ENCODE peak calls at places on chromosomes 6 and 20, in eight cellular contexts. D is uterus, V is HCT116, A is neural crest cell, J is cardiac fibroblast, K is HTR-8/SVneo, F is dorsolateral prefrontal cortex, M is SW 1271. U is an unnamed sample.

GRCh38 chr6:65059568-65059967 is 647.5 kb downstream of the EYS start:
- DNase-seq in A (no peak), K (no peak), J (no peak), F (no peak), V (no peak), D (no peak), M (no peak), U (no peak)

GRCh38 chr20:39849664-39850063 is 839.4 kb downstream of the MAFB start:
- DNase-seq in M (no peak), K (peak; percentile 45), D (peak; percentile 82), J (peak; percentile 95), V (no peak), A (no peak), F (peak; percentile 48), U (peak; percentile 85)

GRCh38 chr6:125587624-125588023 is 161.8 kb upstream of the HEY2 start:
- DNase-seq in F (no peak), A (no peak), K (no peak), J (no peak), M (no peak), V (no peak), D (no peak), U (no peak)

GRCh38 chr6:11242709-11243108 is 10.2 kb upstream of the NEDD9 start:
- DNase-seq in J (no peak), A (no peak), V (no peak), D (no peak), K (no peak), M (no peak), F (no peak), U (no peak)

GRCh38 chr20:10853176-10853575 is 179.4 kb upstream of the JAG1 start:
- DNase-seq in K (no peak), D (no peak), V (no peak), J (no peak), M (no peak), F (no peak), A (no peak), U (no peak)

GRCh38 chr6:100458841-100459154 is 5.9 kb downstream of the SIM1 start:
- DNase-seq in D (no peak), M (no peak), F (no peak), A (no peak), K (no peak), V (no peak), J (no peak), U (no peak)

GRCh38 chr6:30683137-30683979 is 3.1 kb downstream of the PPP1R18 start:
- DNase-seq in D (peak; percentile 43), J (peak; percentile 25), K (no peak), V (no peak), M (no peak), A (no peak), F (no peak), U (no peak)

GRCh38 chr6:32244270-32244669 is 20.4 kb upstream of the NOTCH4 start:
- DNase-seq in V (no peak), J (peak; percentile 37), A (no peak), D (peak; percentile 81), M (no peak), F (no peak), K (no peak), U (no peak)

GRCh38 chr6:16802071-16802470 is 40.8 kb upstream of the ATXN1 start:
- DNase-seq in D (no peak), A (no peak), K (no peak), J (peak; percentile 69), F (no peak), M (no peak), V (no peak), U (peak; percentile 47)

GRCh38 chr6:88166901-88167624 is 916 bp upstream of the CNR1 start:
- DNase-seq in K (no peak), J (no peak), D (no peak), F (no peak), V (no peak), A (peak; percentile 16), M (no peak), U (no peak)

GRCh38 chr6:146785001-146785585 is 186.3 kb downstream of the ADGB start:
- DNase-seq in A (peak; percentile 13), J (peak; percentile 52), V (peak; percentile 56), K (peak; percentile 14), M (peak; percentile 7), F (no peak), D (no peak), U (no peak)

GRCh38 chr6:129671442-129672344 is 38.3 kb downstream of the ARHGAP18 start:
- DNase-seq in A (no peak), K (no peak), D (no peak), J (no peak), M (peak; percentile 19), F (no peak), V (no peak), U (no peak)

GRCh38 chr6:14454467-14454763 is 336.8 kb downstream of the CD83 start:
- DNase-seq in K (no peak), J (no peak), D (no peak), F (no peak), A (no peak), V (no peak), M (no peak), U (no peak)

GRCh38 chr6:43644940-43645612 is at the start of gene RSPH9:
- DNase-seq in D (peak; percentile 77), A (peak; percentile 67), K (no peak), J (peak; percentile 66), V (no peak), M (no peak), F (no peak), U (peak; percentile 48)

GRCh38 chr20:47146703-47147102 is 209.8 kb downstream of the ZMYND8 start:
- DNase-seq in J (peak; percentile 50), K (peak; percentile 92), V (no peak), M (no peak), D (no peak), F (no peak), A (no peak), U (peak; percentile 45)

GRCh38 chr6:45458672-45459071 is 80.9 kb upstream of the SUPT3H start:
- DNase-seq in M (no peak), V (no peak), D (no peak), K (no peak), F (no peak), J (no peak), A (no peak), U (no peak)

GRCh38 chr6:21384211-21384610 is 209.3 kb upstream of the SOX4 start:
- DNase-seq in K (peak; percentile 25), J (no peak), F (no peak), A (no peak), D (no peak), M (no peak), V (no peak), U (no peak)

GRCh38 chr20:17533396-17533795 is 2.2 kb upstream of the BFSP1 start:
- DNase-seq in J (peak; percentile 68), F (no peak), V (peak; percentile 51), D (no peak), A (peak; percentile 6), K (peak; percentile 73), M (no peak), U (peak; percentile 24)

GRCh38 chr20:51417745-51418529 is 124.6 kb downstream of the NFATC2 start:
- DNase-seq in K (no peak), V (no peak), F (no peak), M (no peak), D (no peak), A (no peak), J (no peak), U (no peak)

GRCh38 chr6:56643379-56644089 is 845 bp upstream of the DST start:
- DNase-seq in K (no peak), V (no peak), J (no peak), M (no peak), D (no peak), F (no peak), A (no peak), U (no peak)

GRCh38 chr20:2237059-2237458 is 58.7 kb upstream of the TGM3 start:
- DNase-seq in J (peak; percentile 95), V (no peak), K (peak; percentile 72), A (no peak), F (peak; percentile 33), D (no peak), M (no peak), U (peak; percentile 99)

GRCh38 chr20:53926428-53927028 is 143.9 kb downstream of the BCAS1 start:
- DNase-seq in D (no peak), V (no peak), J (peak; percentile 94), F (no peak), K (peak; percentile 97), M (peak; percentile 74), A (no peak), U (peak; percentile 90)

GRCh38 chr6:39357998-39358686 is 35.6 kb upstream of the KCNK16 start:
- DNase-seq in K (no peak), F (no peak), J (peak; percentile 82), D (no peak), V (no peak), M (no peak), A (no peak), U (peak; percentile 62)

GRCh38 chr20:24587384-24588046 is 118.1 kb downstream of the SYNDIG1 start:
- DNase-seq in V (no peak), A (no peak), K (no peak), M (no peak), F (peak; percentile 41), J (no peak), D (no peak), U (no peak)

GRCh38 chr6:105483492-105483891 is 80.6 kb upstream of the PREP start:
- DNase-seq in D (no peak), K (peak; percentile 9), J (peak; percentile 29), M (no peak), A (no peak), F (no peak), V (no peak), U (peak; percentile 47)

GRCh38 chr6:51137777-51138176 is 319.1 kb downstream of the TFAP2B start:
- DNase-seq in F (no peak), V (no peak), A (no peak), J (no peak), D (no peak), K (no peak), M (no peak), U (no peak)

GRCh38 chr6:25745836-25746235 is 8.7 kb upstream of the SLC17A4 start:
- DNase-seq in M (no peak), F (no peak), K (no peak), D (no peak), V (no peak), A (no peak), J (no peak), U (no peak)

GRCh38 chr6:145789443-145789842 is 25.2 kb downstream of the FBXO30 start:
- DNase-seq in V (no peak), M (no peak), F (no peak), J (peak; percentile 38), D (no peak), A (no peak), K (no peak), U (no peak)

GRCh38 chr20:62406635-62407176 is 379 bp downstream of the CABLES2 start:
- DNase-seq in F (no peak), M (no peak), J (no peak), V (no peak), A (no peak), D (peak; percentile 37), K (no peak), U (no peak)

GRCh38 chr6:106773956-106774629 is 144.7 kb downstream of the QRSL1 start:
- DNase-seq in K (no peak), A (no peak), D (no peak), J (no peak), V (no peak), M (no peak), F (no peak), U (no peak)

GRCh38 chr6:15608406-15608805 is 54.4 kb downstream of the DTNBP1 start:
- DNase-seq in F (no peak), A (no peak), K (peak; percentile 83), M (peak; percentile 66), V (peak; percentile 21), J (peak; percentile 56), D (no peak), U (peak; percentile 78)

GRCh38 chr20:805713-806112 is 27.8 kb upstream of the FAM110A start:
- DNase-seq in M (no peak), F (no peak), K (no peak), J (no peak), D (no peak), A (no peak), V (peak; percentile 48), U (no peak)

GRCh38 chr6:30883743-30884520 is at the start of gene DDR1:
- DNase-seq in J (peak; percentile 87), M (no peak), D (peak; percentile 89), V (no peak), A (peak; percentile 29), F (peak; percentile 69), K (peak; percentile 69), U (no peak)

GRCh38 chr6:96520039-96520850 is 1.4 kb upstream of the UFL1 start:
- DNase-seq in A (no peak), V (peak; percentile 86), K (no peak), J (peak; percentile 15), D (no peak), F (no peak), M (no peak), U (no peak)